ENCODE peak calls at places on chromosomes 1 and 21, in seven cellular contexts. One of them, this sample, is unnamed.

GRCh38 chr21:36126621-36127110 is 8.2 kb upstream of the CBR3 start:
- DNase-seq in HCT116: no peak
- DNase-seq in AG09309: no peak
- DNase-seq in tibial artery: no peak
- DNase-seq in breast epithelium: no peak
- DNase-seq in lower leg skin: no peak
- DNase-seq in OCI-LY7: no peak
- DNase-seq in this sample: no peak

GRCh38 chr1:23548704-23549143 is 10.6 kb downstream of the ID3 start:
- DNase-seq in breast epithelium: no peak
- DNase-seq in lower leg skin: no peak
- DNase-seq in HCT116: no peak
- DNase-seq in tibial artery: peak
- DNase-seq in AG09309: no peak
- DNase-seq in OCI-LY7: no peak
- DNase-seq in this sample: no peak

GRCh38 chr21:43909736-43910455 is 44.9 kb downstream of the AGPAT3 start:
- DNase-seq in lower leg skin: no peak
- DNase-seq in OCI-LY7: no peak
- DNase-seq in breast epithelium: no peak
- DNase-seq in AG09309: no peak
- DNase-seq in HCT116: no peak
- DNase-seq in tibial artery: peak
- DNase-seq in this sample: no peak

GRCh38 chr1:3864884-3865283 is 7.6 kb downstream of the DFFB start:
- DNase-seq in HCT116: no peak
- DNase-seq in breast epithelium: no peak
- DNase-seq in tibial artery: no peak
- DNase-seq in lower leg skin: no peak
- DNase-seq in AG09309: no peak
- DNase-seq in OCI-LY7: no peak
- DNase-seq in this sample: no peak

GRCh38 chr1:115189814-115190541 is 100.7 kb upstream of the TSPAN2 start:
- DNase-seq in AG09309: peak
- DNase-seq in breast epithelium: no peak
- DNase-seq in HCT116: peak
- DNase-seq in tibial artery: no peak
- DNase-seq in lower leg skin: no peak
- DNase-seq in OCI-LY7: no peak
- DNase-seq in this sample: peak

GRCh38 chr1:228836427-228836826 is 101.1 kb downstream of the RHOU start:
- DNase-seq in tibial artery: no peak
- DNase-seq in OCI-LY7: no peak
- DNase-seq in HCT116: no peak
- DNase-seq in lower leg skin: no peak
- DNase-seq in breast epithelium: no peak
- DNase-seq in AG09309: no peak
- DNase-seq in this sample: no peak

GRCh38 chr21:28537371-28538079 is 455.2 kb downstream of the LTN1 start:
- DNase-seq in breast epithelium: no peak
- DNase-seq in AG09309: peak
- DNase-seq in lower leg skin: no peak
- DNase-seq in OCI-LY7: no peak
- DNase-seq in tibial artery: no peak
- DNase-seq in HCT116: no peak
- DNase-seq in this sample: peak

GRCh38 chr1:59481915-59482505 is 185.1 kb downstream of the FGGY start:
- DNase-seq in breast epithelium: no peak
- DNase-seq in lower leg skin: no peak
- DNase-seq in HCT116: no peak
- DNase-seq in AG09309: no peak
- DNase-seq in tibial artery: no peak
- DNase-seq in OCI-LY7: no peak
- DNase-seq in this sample: no peak

GRCh38 chr1:208851376-208851775 is 607.2 kb upstream of the PLXNA2 start:
- DNase-seq in OCI-LY7: no peak
- DNase-seq in lower leg skin: no peak
- DNase-seq in AG09309: no peak
- DNase-seq in tibial artery: no peak
- DNase-seq in HCT116: no peak
- DNase-seq in breast epithelium: no peak
- DNase-seq in this sample: no peak

GRCh38 chr1:35675773-35676172 is 34.4 kb upstream of the PSMB2 start:
- DNase-seq in lower leg skin: no peak
- DNase-seq in tibial artery: peak
- DNase-seq in AG09309: no peak
- DNase-seq in HCT116: no peak
- DNase-seq in breast epithelium: no peak
- DNase-seq in OCI-LY7: no peak
- DNase-seq in this sample: no peak

GRCh38 chr21:31251686-31252085 is 92.4 kb downstream of the TIAM1 start:
- DNase-seq in breast epithelium: no peak
- DNase-seq in lower leg skin: no peak
- DNase-seq in AG09309: no peak
- DNase-seq in OCI-LY7: no peak
- DNase-seq in HCT116: no peak
- DNase-seq in tibial artery: no peak
- DNase-seq in this sample: no peak

GRCh38 chr1:27332536-27333281 is 9.1 kb upstream of the SYTL1 start:
- DNase-seq in lower leg skin: no peak
- DNase-seq in breast epithelium: no peak
- DNase-seq in HCT116: no peak
- DNase-seq in tibial artery: no peak
- DNase-seq in OCI-LY7: peak
- DNase-seq in AG09309: no peak
- DNase-seq in this sample: no peak

GRCh38 chr1:190475394-190476250 is 2.0 kb downstream of the BRINP3 start:
- DNase-seq in OCI-LY7: no peak
- DNase-seq in breast epithelium: no peak
- DNase-seq in HCT116: no peak
- DNase-seq in AG09309: no peak
- DNase-seq in lower leg skin: no peak
- DNase-seq in tibial artery: no peak
- DNase-seq in this sample: no peak

GRCh38 chr1:190478193-190479007 is 736 bp upstream of the BRINP3 start:
- DNase-seq in breast epithelium: no peak
- DNase-seq in OCI-LY7: no peak
- DNase-seq in lower leg skin: no peak
- DNase-seq in AG09309: no peak
- DNase-seq in tibial artery: no peak
- DNase-seq in HCT116: peak
- DNase-seq in this sample: peak

GRCh38 chr1:190479028-190479427 is 1.4 kb upstream of the BRINP3 start:
- DNase-seq in HCT116: peak
- DNase-seq in OCI-LY7: no peak
- DNase-seq in AG09309: no peak
- DNase-seq in lower leg skin: no peak
- DNase-seq in tibial artery: no peak
- DNase-seq in breast epithelium: no peak
- DNase-seq in this sample: no peak

GRCh38 chr1:190477687-190478192 is at the start of gene BRINP3:
- DNase-seq in tibial artery: no peak
- DNase-seq in OCI-LY7: no peak
- DNase-seq in AG09309: no peak
- DNase-seq in breast epithelium: no peak
- DNase-seq in lower leg skin: no peak
- DNase-seq in HCT116: no peak
- DNase-seq in this sample: no peak

DNA sequence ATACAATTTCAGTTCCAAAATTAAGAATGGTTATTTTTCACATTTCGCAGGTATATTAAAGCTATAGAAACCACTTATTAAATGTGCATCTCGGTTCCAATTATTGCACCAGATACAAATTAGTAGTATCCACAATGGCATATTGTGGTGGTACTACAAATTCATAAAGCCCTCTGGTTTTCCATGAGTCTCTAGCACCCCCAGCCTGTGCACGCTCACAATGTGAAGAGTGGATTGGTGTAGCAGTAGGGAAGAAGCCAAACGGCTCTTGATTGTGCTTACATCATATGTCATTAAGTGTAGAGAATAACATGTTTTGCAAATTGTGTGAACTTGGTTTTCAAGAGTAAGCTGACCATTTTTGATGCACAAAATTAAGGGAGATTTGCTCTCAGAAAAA is 1.9 kb upstream of the BRINP3 start:
- DNase-seq in tibial artery: no peak
- DNase-seq in OCI-LY7: no peak
- DNase-seq in AG09309: no peak
- DNase-seq in HCT116: peak
- DNase-seq in lower leg skin: no peak
- DNase-seq in breast epithelium: no peak
- DNase-seq in this sample: no peak
- H3K4me3 ChIP-seq in tibial artery: no peak
- H3K4me3 ChIP-seq in OCI-LY7: no peak
- H3K4me3 ChIP-seq in AG09309: no peak
- H3K4me3 ChIP-seq in HCT116: no peak
- H3K4me3 ChIP-seq in lower leg skin: no peak
- H3K4me3 ChIP-seq in breast epithelium: no peak
- H3K4me3 ChIP-seq in this sample: no peak

DNA sequence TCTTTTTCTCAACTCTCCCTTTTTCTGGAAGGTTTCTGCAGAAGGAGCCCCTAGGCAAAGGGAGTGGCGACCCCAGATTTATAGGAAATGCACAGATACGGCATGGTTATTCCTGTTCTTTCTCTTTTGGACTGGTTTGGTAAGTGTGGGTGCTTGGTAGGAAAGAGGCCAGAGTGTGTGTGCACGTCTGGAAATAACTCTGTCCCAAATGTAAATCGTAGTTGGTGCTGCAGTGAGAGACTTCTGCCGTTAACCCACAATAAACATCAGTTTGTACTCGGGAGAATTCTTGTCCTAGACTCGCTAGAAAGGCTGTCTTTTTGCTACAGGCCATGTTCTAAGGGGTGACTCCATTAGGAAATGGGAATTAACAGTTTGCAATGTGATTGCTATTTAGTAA is 761 bp downstream of the SLC44A3 start:
- DNase-seq in tibial artery: no peak
- DNase-seq in HCT116: no peak
- DNase-seq in breast epithelium: no peak
- DNase-seq in OCI-LY7: no peak
- DNase-seq in lower leg skin: no peak
- DNase-seq in AG09309: no peak
- DNase-seq in this sample: no peak
- H3K4me3 ChIP-seq in tibial artery: peak
- H3K4me3 ChIP-seq in HCT116: peak
- H3K4me3 ChIP-seq in breast epithelium: peak
- H3K4me3 ChIP-seq in OCI-LY7: no peak
- H3K4me3 ChIP-seq in lower leg skin: no peak
- H3K4me3 ChIP-seq in AG09309: no peak
- H3K4me3 ChIP-seq in this sample: peak

GRCh38 chr1:207028884-207029283 is 3.7 kb downstream of the C1orf116 start:
- DNase-seq in breast epithelium: no peak
- DNase-seq in OCI-LY7: no peak
- DNase-seq in HCT116: no peak
- DNase-seq in lower leg skin: no peak
- DNase-seq in tibial artery: no peak
- DNase-seq in AG09309: no peak
- DNase-seq in this sample: peak

GRCh38 chr1:207031632-207032258 is 811 bp downstream of the C1orf116 start:
- DNase-seq in HCT116: no peak
- DNase-seq in tibial artery: no peak
- DNase-seq in lower leg skin: peak
- DNase-seq in AG09309: no peak
- DNase-seq in breast epithelium: peak
- DNase-seq in OCI-LY7: no peak
- DNase-seq in this sample: peak

GRCh38 chr1:207029991-207030521 is 2.5 kb downstream of the C1orf116 start:
- DNase-seq in lower leg skin: no peak
- DNase-seq in tibial artery: no peak
- DNase-seq in AG09309: no peak
- DNase-seq in HCT116: no peak
- DNase-seq in breast epithelium: no peak
- DNase-seq in OCI-LY7: no peak
- DNase-seq in this sample: peak

GRCh38 chr1:207031016-207031415 is 1.5 kb downstream of the C1orf116 start:
- DNase-seq in lower leg skin: no peak
- DNase-seq in AG09309: no peak
- DNase-seq in breast epithelium: no peak
- DNase-seq in tibial artery: no peak
- DNase-seq in HCT116: no peak
- DNase-seq in OCI-LY7: no peak
- DNase-seq in this sample: no peak

GRCh38 chr1:207030522-207031009 is 2.0 kb downstream of the C1orf116 start:
- DNase-seq in HCT116: no peak
- DNase-seq in OCI-LY7: no peak
- DNase-seq in AG09309: no peak
- DNase-seq in breast epithelium: no peak
- DNase-seq in lower leg skin: no peak
- DNase-seq in tibial artery: no peak
- DNase-seq in this sample: peak
- H3K4me3 ChIP-seq in HCT116: no peak
- H3K4me3 ChIP-seq in OCI-LY7: no peak
- H3K4me3 ChIP-seq in AG09309: no peak
- H3K4me3 ChIP-seq in breast epithelium: peak
- H3K4me3 ChIP-seq in lower leg skin: no peak
- H3K4me3 ChIP-seq in tibial artery: no peak
- H3K4me3 ChIP-seq in this sample: peak

GRCh38 chr1:1354271-1355247 is 3.8 kb downstream of the MXRA8 start:
- DNase-seq in tibial artery: no peak
- DNase-seq in HCT116: no peak
- DNase-seq in AG09309: no peak
- DNase-seq in breast epithelium: no peak
- DNase-seq in OCI-LY7: no peak
- DNase-seq in lower leg skin: no peak
- DNase-seq in this sample: no peak

GRCh38 chr1:1355376-1355775 is 3.0 kb downstream of the MXRA8 start:
- DNase-seq in lower leg skin: no peak
- DNase-seq in HCT116: no peak
- DNase-seq in AG09309: no peak
- DNase-seq in breast epithelium: no peak
- DNase-seq in OCI-LY7: no peak
- DNase-seq in tibial artery: peak
- DNase-seq in this sample: no peak

GRCh38 chr1:1356796-1357401 is 1.5 kb downstream of the MXRA8 start:
- DNase-seq in HCT116: no peak
- DNase-seq in AG09309: no peak
- DNase-seq in OCI-LY7: no peak
- DNase-seq in breast epithelium: no peak
- DNase-seq in lower leg skin: no peak
- DNase-seq in tibial artery: no peak
- DNase-seq in this sample: no peak

GRCh38 chr1:1357871-1358432 is 403 bp downstream of the MXRA8 start:
- DNase-seq in OCI-LY7: no peak
- DNase-seq in lower leg skin: no peak
- DNase-seq in breast epithelium: no peak
- DNase-seq in AG09309: no peak
- DNase-seq in tibial artery: no peak
- DNase-seq in HCT116: no peak
- DNase-seq in this sample: no peak

DNA sequence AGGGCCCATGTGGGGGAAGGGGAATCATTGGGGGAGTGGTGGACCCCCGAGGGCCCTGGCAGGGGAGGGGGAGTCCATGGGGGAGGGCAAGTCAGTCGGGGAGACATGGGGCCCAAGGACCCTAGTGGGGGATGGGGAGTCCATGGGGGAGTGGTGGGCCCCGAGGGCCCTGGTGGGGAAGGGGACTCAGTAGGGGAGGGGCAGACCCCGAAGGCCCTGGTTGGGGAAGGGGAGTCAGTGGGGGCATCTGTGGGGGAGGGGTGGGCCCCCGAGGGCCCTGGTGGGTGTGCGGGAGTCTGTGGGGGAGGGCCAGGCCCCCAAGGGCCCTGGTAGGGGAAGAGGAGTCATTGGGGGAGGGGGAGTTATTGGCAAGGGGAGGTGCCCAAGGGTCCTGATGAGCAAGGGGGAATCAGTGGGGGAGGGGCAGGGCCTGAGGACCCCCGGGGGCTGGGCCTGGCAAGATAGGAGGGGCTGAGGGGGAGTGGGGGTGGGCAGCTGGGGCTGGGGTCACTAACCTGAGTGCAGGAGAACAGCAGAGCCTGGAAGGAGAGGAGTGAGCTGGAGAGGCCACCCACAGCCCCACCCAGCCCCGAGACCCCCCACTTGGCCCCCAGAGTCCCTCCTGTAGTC is 2.1 kb downstream of the MXRA8 start:
- DNase-seq in lower leg skin: no peak
- DNase-seq in tibial artery: no peak
- DNase-seq in HCT116: no peak
- DNase-seq in OCI-LY7: no peak
- DNase-seq in AG09309: no peak
- DNase-seq in breast epithelium: no peak
- DNase-seq in this sample: no peak
- H3K4me3 ChIP-seq in lower leg skin: no peak
- H3K4me3 ChIP-seq in tibial artery: peak
- H3K4me3 ChIP-seq in HCT116: no peak
- H3K4me3 ChIP-seq in OCI-LY7: no peak
- H3K4me3 ChIP-seq in AG09309: peak
- H3K4me3 ChIP-seq in breast epithelium: peak
- H3K4me3 ChIP-seq in this sample: no peak